ENCODE peak calls at places on chromosome 4, in nine cellular contexts. K is dorsolateral prefrontal cortex, Q is foreskin keratinocyte, E is foreskin fibroblast, Y is pancreas, D is left ventricle myocardium inferior, C is adrenal gland, P is Calu3, N is AG10803. U is an unnamed sample.

GRCh38 chr4:23981328-23981727 is 91.5 kb upstream of the PPARGC1A start:
- DNase-seq in K (no peak), Q (no peak), E (peak), Y (no peak), D (no peak), C (no peak), P (no peak), N (no peak), U (no peak)

GRCh38 chr4:8241895-8242696 is 27.5 kb upstream of the HTRA3 start:
- DNase-seq in K (peak), Q (no peak), E (peak), Y (peak), D (peak), C (peak), P (peak), N (peak), U (peak)

GRCh38 chr4:31995943-31996901 is 1276.1 kb downstream of the PCDH7 start:
- DNase-seq in K (no peak), Q (no peak), E (no peak), Y (peak), D (no peak), C (no peak), P (no peak), N (no peak), U (no peak)

GRCh38 chr4:40262861-40263260 is 66.0 kb downstream of the RHOH start:
- DNase-seq in K (no peak), Q (no peak), E (no peak), Y (no peak), D (no peak), C (no peak), P (no peak), N (no peak), U (no peak)

GRCh38 chr4:184932343-184932742 is 85.9 kb upstream of the HELT start:
- DNase-seq in K (no peak), Q (no peak), E (no peak), Y (no peak), D (no peak), C (no peak), P (no peak), N (no peak), U (no peak)

GRCh38 chr4:106708604-106708876 is 327.6 kb downstream of the DKK2 start:
- DNase-seq in K (no peak), Q (no peak), E (no peak), Y (no peak), D (no peak), C (no peak), P (no peak), N (no peak), U (no peak)

GRCh38 chr4:138217567-138217966 is 24.6 kb downstream of the SLC7A11 start:
- DNase-seq in K (no peak), Q (no peak), E (no peak), Y (no peak), D (no peak), C (no peak), P (no peak), N (no peak), U (no peak)

GRCh38 chr4:3877868-3878267 is 111.7 kb downstream of the ADRA2C start:
- DNase-seq in K (no peak), Q (no peak), E (no peak), Y (no peak), D (no peak), C (no peak), P (no peak), N (no peak), U (no peak)

GRCh38 chr4:122742933-122743829 is 10.7 kb downstream of the BBS12 start:
- DNase-seq in K (no peak), Q (no peak), E (peak), Y (no peak), D (no peak), C (no peak), P (no peak), N (no peak), U (no peak)

DNA sequence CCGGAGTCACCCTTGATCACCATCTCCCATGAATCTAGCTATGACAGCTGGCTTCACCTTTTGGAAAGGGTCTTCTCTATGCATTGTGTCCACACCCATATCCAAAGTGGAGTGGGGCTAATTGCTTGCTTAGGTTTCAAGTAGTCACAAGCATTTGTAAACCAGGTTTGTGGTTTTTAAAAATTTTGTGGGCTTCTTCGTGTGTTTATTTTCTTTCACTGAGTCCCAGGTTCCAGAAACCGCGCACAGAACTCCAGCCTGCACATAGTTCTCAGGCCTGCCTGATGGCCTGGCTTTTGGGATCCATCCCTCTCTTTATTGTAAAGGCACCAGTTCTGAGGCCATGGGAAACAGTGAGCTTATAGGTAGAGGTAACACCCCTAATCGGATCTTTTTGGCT is 70.2 kb upstream of the TLR3 start:
- DNase-seq in K (no peak), Q (no peak), E (no peak), Y (no peak), D (no peak), C (no peak), P (no peak), N (no peak), U (no peak)
- TF ChIP-seq CTCF in K (no peak), Q (no peak), E (no peak), Y (no peak), D (no peak), C (no peak), P (no peak), N (no peak), U (no peak)

GRCh38 chr4:76802546-76803021 is 95.4 kb downstream of the SOWAHB start:
- DNase-seq in K (no peak), Q (no peak), E (no peak), Y (no peak), D (no peak), C (no peak), P (no peak), N (peak), U (no peak)

GRCh38 chr4:76799718-76800117 is 98.2 kb downstream of the SOWAHB start:
- DNase-seq in K (no peak), Q (no peak), E (peak), Y (no peak), D (no peak), C (no peak), P (no peak), N (no peak), U (no peak)

GRCh38 chr4:76803522-76803921 is 94.4 kb downstream of the SOWAHB start:
- DNase-seq in K (no peak), Q (peak), E (peak), Y (no peak), D (no peak), C (no peak), P (peak), N (peak), U (no peak)

GRCh38 chr4:76800902-76801301 is 97.0 kb downstream of the SOWAHB start:
- DNase-seq in K (no peak), Q (no peak), E (no peak), Y (no peak), D (no peak), C (no peak), P (no peak), N (no peak), U (no peak)

DNA sequence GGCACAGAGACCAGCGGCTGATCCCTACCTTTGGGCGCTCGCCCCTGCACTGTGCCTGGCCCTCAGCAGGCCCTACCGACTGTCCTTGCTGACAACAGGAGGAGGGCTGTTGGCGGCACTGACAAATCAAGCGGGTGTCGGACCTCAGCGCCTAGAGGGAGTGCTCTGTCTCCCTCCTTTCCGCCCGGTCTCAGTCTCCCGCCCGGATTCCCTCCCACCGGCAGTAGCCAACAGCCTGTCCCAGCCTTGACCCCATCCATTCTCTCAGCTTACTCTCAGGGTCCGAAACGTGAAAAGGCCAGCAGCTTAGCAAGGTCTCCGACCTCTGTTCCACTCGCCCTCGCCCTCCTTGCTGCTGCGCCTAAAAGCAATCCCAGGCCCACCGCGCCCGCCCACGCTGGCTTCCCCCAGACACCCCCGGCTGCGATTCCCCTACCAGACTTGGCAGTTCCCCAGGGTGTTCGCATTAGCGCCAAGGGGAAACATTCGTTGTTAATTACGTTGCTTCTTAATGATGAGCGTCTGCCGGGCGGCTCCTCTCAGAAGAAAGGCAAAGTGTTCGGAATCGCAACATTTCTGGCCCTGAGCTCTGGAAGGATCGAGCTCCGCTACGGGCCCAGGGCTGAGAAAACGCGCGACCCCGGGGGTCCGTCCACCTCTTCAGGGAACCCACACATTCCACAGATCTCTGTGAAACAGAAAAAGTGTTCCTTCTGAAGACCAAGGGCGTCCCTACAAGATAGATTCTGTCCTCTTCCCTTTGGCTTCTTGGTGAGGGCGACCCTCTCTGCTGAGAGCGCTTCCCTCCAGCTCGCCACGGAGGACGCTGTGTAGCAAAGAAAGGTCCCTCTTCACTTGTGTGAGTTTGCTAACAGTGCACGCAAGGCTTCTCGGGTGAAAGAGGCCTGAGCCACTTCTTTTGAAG is 96.1 kb downstream of the SOWAHB start:
- DNase-seq in K (no peak), Q (no peak), E (peak), Y (no peak), D (peak), C (no peak), P (no peak), N (peak), U (no peak)
- TF ChIP-seq CTCF in K (no peak), Q (no peak), E (no peak), Y (no peak), D (no peak), C (no peak), P (no peak), N (peak), U (no peak)

DNA sequence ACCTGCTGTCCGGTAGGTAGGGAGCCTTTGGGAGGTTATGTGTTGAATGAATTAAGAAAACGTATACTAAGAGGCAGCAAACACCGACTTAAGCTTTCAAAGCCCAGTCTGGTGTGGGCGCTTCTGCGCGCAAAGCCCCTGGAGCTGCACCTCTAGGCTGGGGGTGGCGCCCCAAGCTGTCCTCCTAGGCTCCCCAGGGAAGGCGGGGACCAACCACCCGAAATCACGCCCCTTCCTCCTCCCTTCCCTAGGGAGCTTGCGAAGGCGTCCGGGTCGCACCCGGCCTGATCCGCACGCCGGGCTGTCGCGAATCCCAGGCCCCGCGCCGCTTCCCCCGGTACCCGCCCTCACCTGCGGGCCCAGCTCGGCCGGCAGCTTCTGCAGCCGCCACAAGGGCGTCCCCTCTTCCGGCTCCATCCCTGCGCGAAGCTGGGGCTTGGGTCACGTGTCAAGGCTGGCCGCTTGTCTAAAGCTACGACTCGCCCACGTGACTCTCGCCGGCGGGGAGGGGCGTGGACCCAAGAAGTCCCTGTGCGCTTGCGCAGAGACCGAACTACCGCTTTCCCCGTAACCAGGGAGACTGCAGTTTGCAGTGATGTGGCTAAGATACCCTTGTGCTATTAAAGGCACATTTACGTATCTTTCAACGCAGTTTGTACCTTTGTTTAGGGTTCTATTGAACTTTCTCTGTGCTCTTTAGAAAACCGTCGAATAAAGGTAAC is at the start of gene COMMD8:
- DNase-seq in K (peak), Q (peak), E (peak), Y (peak), D (peak), C (peak), P (peak), N (peak), U (peak)
- TF ChIP-seq CTCF in K (peak), Q (peak), E (peak), Y (no peak), D (peak), C (peak), P (no peak), N (no peak), U (peak)

DNA sequence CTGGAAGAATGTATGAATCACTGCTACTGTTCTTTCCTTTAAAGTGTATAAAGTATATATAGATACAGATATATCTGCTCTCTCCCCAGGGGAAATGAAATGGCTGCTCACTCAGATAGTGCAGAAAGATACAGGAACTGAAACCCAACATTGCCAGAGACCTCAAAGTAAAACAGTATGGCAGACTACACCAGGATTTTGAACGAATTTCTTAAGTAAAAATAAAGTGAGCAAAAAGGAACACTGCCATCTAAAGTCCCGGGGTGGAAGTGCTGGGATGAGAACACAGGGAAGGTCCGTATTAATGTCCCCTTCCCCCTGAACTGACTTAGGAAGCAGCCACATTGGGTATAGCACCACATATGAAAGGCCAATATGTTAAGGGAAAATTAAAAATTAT is 93.4 kb downstream of the TMA16 start:
- DNase-seq in K (no peak), Q (no peak), E (no peak), Y (no peak), D (no peak), C (no peak), P (no peak), N (no peak), U (peak)
- TF ChIP-seq CTCF in K (no peak), Q (peak), E (no peak), Y (no peak), D (peak), C (no peak), P (no peak), N (no peak), U (no peak)

GRCh38 chr4:176561368-176561767 is 231.4 kb downstream of the VEGFC start:
- DNase-seq in K (no peak), Q (no peak), E (no peak), Y (no peak), D (no peak), C (no peak), P (no peak), N (no peak), U (no peak)

GRCh38 chr4:176565044-176565443 is 227.7 kb downstream of the VEGFC start:
- DNase-seq in K (no peak), Q (no peak), E (peak), Y (no peak), D (no peak), C (no peak), P (no peak), N (no peak), U (no peak)

GRCh38 chr4:176569301-176569700 is 223.4 kb downstream of the VEGFC start:
- DNase-seq in K (no peak), Q (no peak), E (peak), Y (no peak), D (no peak), C (no peak), P (no peak), N (no peak), U (no peak)

GRCh38 chr4:176566769-176567168 is 226.0 kb downstream of the VEGFC start:
- DNase-seq in K (no peak), Q (no peak), E (no peak), Y (no peak), D (no peak), C (no peak), P (no peak), N (no peak), U (no peak)

GRCh38 chr4:176563591-176563990 is 229.1 kb downstream of the VEGFC start:
- DNase-seq in K (no peak), Q (no peak), E (peak), Y (no peak), D (no peak), C (no peak), P (no peak), N (peak), U (no peak)
- TF ChIP-seq CTCF in K (no peak), Q (peak), E (no peak), Y (no peak), D (peak), C (no peak), P (no peak), N (peak), U (no peak)

U was measured in activated CD8-positive, alpha-beta T cell treated with anti-CD3 and anti-CD28 coated beads for 36 hours.